ENCODE peak calls at places on chromosomes 11 and 22, in four cellular contexts. V is ovary, B is MM.1S, U is HCT116. N is an unnamed sample. For H3K36me3 and H3K9me3, the result is how much of the 10 kb centered on the place peaks cover.

GRCh38 chr11:1117970-1118369 is 39.8 kb upstream of the MUC5AC start:
- DNase-seq in U (no peak), B (no peak), V (no peak), N (peak)

GRCh38 chr11:72013765-72014711 is 15.3 kb downstream of the IL18BP start:
- DNase-seq in V (no peak), U (no peak), B (no peak), N (peak)

GRCh38 chr22:32896951-32897350 is 95.4 kb downstream of the TIMP3 start:
- DNase-seq in U (no peak), V (no peak), B (no peak), N (no peak)

GRCh38 chr22:28112548-28113043 is 193.5 kb upstream of the PITPNB start:
- DNase-seq in V (no peak), U (peak), B (peak), N (no peak)

GRCh38 chr22:48843640-48844039 is 984.0 kb downstream of the BRD1 start:
- DNase-seq in U (no peak), V (no peak), B (no peak), N (peak)

GRCh38 chr22:40215266-40215665 is 37.5 kb downstream of the TNRC6B start:
- DNase-seq in U (no peak), B (no peak), V (no peak), N (peak)

GRCh38 chr11:12260731-12261521 is 116.4 kb upstream of the PARVA start:
- DNase-seq in V (no peak), B (no peak), U (no peak), N (no peak)

GRCh38 chr11:65489061-65489705 is 9.7 kb upstream of the MALAT1 start:
- DNase-seq in V (peak), B (no peak), U (no peak), N (peak)

GRCh38 chr11:75035911-75036536 is 47.3 kb downstream of the NEU3 start:
- DNase-seq in B (peak), U (peak), V (no peak), N (no peak)

DNA sequence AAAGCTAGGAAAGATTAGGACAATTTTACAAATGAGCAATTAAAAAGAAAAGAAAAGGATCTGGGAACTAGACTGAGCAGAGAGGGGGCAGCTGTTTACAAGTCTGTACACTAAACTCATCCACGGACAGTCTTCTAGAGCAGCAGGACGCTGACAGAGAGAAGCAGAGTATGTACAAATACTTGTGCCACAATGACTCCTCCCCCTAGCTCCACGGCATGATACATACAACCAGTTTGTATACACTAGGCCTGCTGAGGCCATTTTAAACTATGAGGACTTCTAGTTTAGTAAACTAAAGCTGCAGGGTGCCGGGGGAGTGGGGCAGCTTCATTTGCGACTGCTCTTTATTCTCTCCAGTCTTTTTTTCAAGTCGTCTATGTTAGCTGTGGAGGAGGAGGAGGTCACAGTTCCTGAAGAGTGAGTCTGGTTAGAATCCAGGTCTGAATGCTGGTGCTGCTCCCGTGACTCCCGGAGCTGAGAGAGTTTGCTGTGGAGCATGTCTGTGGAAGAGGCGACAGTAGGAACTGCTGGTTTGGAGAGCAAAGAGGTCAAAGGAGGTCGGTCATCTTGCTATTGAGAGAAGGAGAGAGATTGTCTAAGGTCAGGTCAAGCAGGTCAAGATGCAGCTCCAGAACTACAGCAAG is 24.8 kb downstream of the F2 start:
- DNase-seq in U (no peak), V (no peak), B (no peak), N (peak)
- H3K36me3 ChIP-seq in U (half or more), V (under half), B (under half), N (under half)

DNA sequence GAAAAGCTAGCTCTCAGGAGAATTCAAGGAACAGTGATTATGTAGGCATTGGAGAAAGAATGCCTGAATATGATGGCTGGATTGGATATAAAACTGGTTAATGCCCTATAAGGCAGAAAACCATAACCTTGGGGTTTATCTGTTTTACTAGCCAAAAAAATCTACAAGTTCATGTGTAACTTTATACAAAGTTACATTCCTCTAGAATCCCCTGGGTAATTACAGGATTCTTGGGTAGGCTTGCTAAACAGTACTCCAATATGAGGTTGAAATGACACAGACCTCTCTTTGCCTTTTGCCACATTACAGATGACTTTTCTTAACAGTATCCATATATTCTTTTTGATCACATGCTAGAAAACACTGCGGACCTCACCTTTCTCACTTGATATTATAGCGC is 26.0 kb downstream of the TSPAN18 start:
- DNase-seq in B (no peak), U (no peak), V (no peak), N (no peak)
- H3K9me3 ChIP-seq in B (under half), U (under half), V (under half), N (under half)

DNA sequence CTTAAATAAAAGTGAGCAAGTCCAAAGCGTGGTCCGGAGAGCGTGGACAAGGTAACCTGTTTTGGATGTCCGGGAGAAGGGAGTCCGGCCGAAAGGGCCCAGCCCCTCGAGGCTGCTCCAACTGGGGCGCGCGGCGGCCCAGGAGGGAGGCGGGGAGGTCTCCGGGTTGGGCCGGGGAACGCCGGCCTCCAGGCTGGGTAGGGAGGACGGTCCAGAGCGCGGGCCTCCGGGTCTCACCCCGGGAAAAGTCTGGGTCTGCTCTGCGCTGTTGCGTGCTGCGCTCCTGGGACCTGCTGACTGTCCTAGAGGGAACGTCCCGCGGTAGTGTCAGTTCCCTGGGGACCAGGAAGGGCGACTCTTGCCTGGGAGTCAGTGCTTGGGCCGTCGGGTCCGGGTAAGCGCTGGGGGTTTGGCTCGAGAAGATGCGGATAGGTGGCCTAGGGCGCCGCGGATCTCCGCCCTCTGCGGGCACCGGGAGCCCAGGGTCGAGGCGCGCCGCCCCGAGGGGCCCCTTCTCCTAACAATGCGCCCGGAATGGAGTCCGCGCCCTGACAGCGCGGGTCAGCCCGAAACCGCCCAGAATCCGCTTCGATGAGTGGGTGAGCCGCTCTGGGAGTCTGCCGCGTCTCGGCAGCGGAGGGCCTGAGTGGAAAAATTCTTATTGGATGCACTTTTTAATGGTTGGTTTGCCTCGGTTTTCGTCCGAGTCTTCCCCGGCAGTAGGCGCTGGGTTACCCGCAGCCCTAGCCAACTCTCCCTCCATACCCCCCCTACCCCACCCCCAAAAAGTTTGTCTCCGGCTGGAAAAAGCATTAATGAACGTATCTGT is 908 bp upstream of the FLI1 start:
- DNase-seq in B (peak), U (no peak), V (no peak), N (peak)
- H3K4me3 ChIP-seq in B (peak), U (no peak), V (peak), N (peak)

GRCh38 chr11:120091121-120091520 is 46.8 kb downstream of the TRIM29 start:
- DNase-seq in V (no peak), B (no peak), U (no peak), N (no peak)
- H3K36me3 ChIP-seq in V (under half), B (under half), U (under half), N (under half)

GRCh38 chr11:100536979-100537378 is 150.1 kb upstream of the ARHGAP42 start:
- DNase-seq in U (no peak), V (no peak), B (no peak), N (no peak)
- H3K9me3 ChIP-seq in U (under half), V (under half), B (under half), N (under half)

GRCh38 chr22:38080468-38080846 is 3.5 kb downstream of the SLC16A8 start:
- DNase-seq in U (no peak), V (peak), B (no peak), N (no peak)
- H3K4me3 ChIP-seq in U (no peak), V (no peak), B (no peak), N (no peak)

GRCh38 chr11:46671958-46672315 is 28.5 kb downstream of the ARHGAP1 start:
- DNase-seq in V (no peak), B (no peak), U (no peak), N (peak)
- H3K36me3 ChIP-seq in V (under half), B (under half), U (under half), N (under half)

DNA sequence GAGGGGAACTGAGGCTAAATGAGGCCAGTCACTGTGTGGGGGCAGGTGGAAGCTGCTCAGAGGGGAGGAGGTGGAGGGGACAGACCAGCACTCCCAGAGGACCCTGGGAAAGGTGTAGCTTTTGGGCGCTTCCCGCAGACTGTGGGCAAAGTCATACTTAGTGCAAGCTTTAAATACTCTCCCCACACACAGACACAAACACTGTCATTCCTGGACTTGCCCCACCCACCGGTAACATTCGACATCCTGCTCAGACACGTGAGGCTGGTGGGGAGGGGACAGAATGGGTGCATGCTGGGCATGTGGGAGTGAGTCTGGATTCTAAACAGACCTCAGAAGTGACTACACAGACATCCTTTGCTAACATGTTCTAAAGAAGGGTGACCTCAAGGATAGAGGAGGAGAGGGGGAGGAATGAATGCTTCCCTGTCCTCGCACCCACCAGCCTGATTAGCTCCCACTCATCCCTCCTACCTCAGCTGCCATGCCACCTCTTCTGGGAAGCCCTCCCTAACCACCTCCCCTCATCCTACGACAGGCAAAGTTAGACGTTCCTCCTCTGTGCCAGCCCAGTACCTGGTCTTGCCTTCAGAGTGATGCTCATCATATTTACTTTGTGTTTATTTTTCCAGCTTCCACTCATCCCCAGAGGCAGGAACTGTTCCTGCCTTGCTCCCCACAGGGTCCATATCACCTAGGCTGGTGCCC is 22.2 kb downstream of the TSKU start:
- DNase-seq in V (no peak), B (no peak), U (no peak), N (no peak)
- H3K9me3 ChIP-seq in V (under half), B (under half), U (under half), N (under half)

N was measured in aorta.